ENCODE peak calls at places on chromosomes 11 and 22, in ten cellular contexts. One of them, this sample, is unnamed.

GRCh38 chr11:120280566-120281160 is 40.7 kb downstream of the POU2F3 start:
- DNase-seq in psoas muscle: no peak
- DNase-seq in stimulated activated CD8-positive, alpha-beta memory T cell treated with anti-CD3 and anti-CD28 coated beads, Interleukin-15, amount 100 ng/mL, for 1 hour: no peak
- DNase-seq in keratinocyte: no peak
- DNase-seq in caudate nucleus: no peak
- DNase-seq in endothelial cell: no peak
- DNase-seq in stomach: no peak
- DNase-seq in foreskin fibroblast: no peak
- DNase-seq in stimulated activated CD4-positive, alpha-beta T cell treated with anti-CD3 and anti-CD28 coated beads, Interleukin-4, amount 100 ng/mL, for 48 hours: no peak
- DNase-seq in body of pancreas: no peak
- DNase-seq in this sample: no peak

GRCh38 chr11:76551400-76551799 is 106.6 kb downstream of the EMSY start:
- DNase-seq in psoas muscle: no peak
- DNase-seq in stimulated activated CD8-positive, alpha-beta memory T cell treated with anti-CD3 and anti-CD28 coated beads, Interleukin-15, amount 100 ng/mL, for 1 hour: no peak
- DNase-seq in keratinocyte: no peak
- DNase-seq in caudate nucleus: no peak
- DNase-seq in endothelial cell: no peak
- DNase-seq in stomach: no peak
- DNase-seq in foreskin fibroblast: no peak
- DNase-seq in stimulated activated CD4-positive, alpha-beta T cell treated with anti-CD3 and anti-CD28 coated beads, Interleukin-4, amount 100 ng/mL, for 48 hours: no peak
- DNase-seq in body of pancreas: no peak
- DNase-seq in this sample: no peak

GRCh38 chr11:61586792-61587430 is 6.0 kb upstream of the SYT7 start:
- DNase-seq in psoas muscle: no peak
- DNase-seq in stimulated activated CD8-positive, alpha-beta memory T cell treated with anti-CD3 and anti-CD28 coated beads, Interleukin-15, amount 100 ng/mL, for 1 hour: no peak
- DNase-seq in keratinocyte: no peak
- DNase-seq in caudate nucleus: no peak
- DNase-seq in endothelial cell: no peak
- DNase-seq in stomach: no peak
- DNase-seq in foreskin fibroblast: no peak
- DNase-seq in stimulated activated CD4-positive, alpha-beta T cell treated with anti-CD3 and anti-CD28 coated beads, Interleukin-4, amount 100 ng/mL, for 48 hours: no peak
- DNase-seq in body of pancreas: no peak
- DNase-seq in this sample: no peak

GRCh38 chr11:57432714-57433163 is 5.8 kb upstream of the SLC43A3 start:
- DNase-seq in psoas muscle: no peak
- DNase-seq in stimulated activated CD8-positive, alpha-beta memory T cell treated with anti-CD3 and anti-CD28 coated beads, Interleukin-15, amount 100 ng/mL, for 1 hour: no peak
- DNase-seq in keratinocyte: no peak
- DNase-seq in caudate nucleus: no peak
- DNase-seq in endothelial cell: no peak
- DNase-seq in stomach: no peak
- DNase-seq in foreskin fibroblast: peak; percentile 87
- DNase-seq in stimulated activated CD4-positive, alpha-beta T cell treated with anti-CD3 and anti-CD28 coated beads, Interleukin-4, amount 100 ng/mL, for 48 hours: no peak
- DNase-seq in body of pancreas: no peak
- DNase-seq in this sample: no peak

GRCh38 chr22:33652596-33652995 is 267.7 kb downstream of the LARGE1 start:
- DNase-seq in psoas muscle: no peak
- DNase-seq in stimulated activated CD8-positive, alpha-beta memory T cell treated with anti-CD3 and anti-CD28 coated beads, Interleukin-15, amount 100 ng/mL, for 1 hour: no peak
- DNase-seq in keratinocyte: peak; percentile 26
- DNase-seq in caudate nucleus: no peak
- DNase-seq in endothelial cell: no peak
- DNase-seq in stomach: no peak
- DNase-seq in foreskin fibroblast: no peak
- DNase-seq in stimulated activated CD4-positive, alpha-beta T cell treated with anti-CD3 and anti-CD28 coated beads, Interleukin-4, amount 100 ng/mL, for 48 hours: no peak
- DNase-seq in body of pancreas: no peak
- DNase-seq in this sample: no peak

GRCh38 chr11:116072133-116072532 is 567.9 kb upstream of the CADM1 start:
- DNase-seq in psoas muscle: no peak
- DNase-seq in stimulated activated CD8-positive, alpha-beta memory T cell treated with anti-CD3 and anti-CD28 coated beads, Interleukin-15, amount 100 ng/mL, for 1 hour: no peak
- DNase-seq in keratinocyte: no peak
- DNase-seq in caudate nucleus: no peak
- DNase-seq in endothelial cell: no peak
- DNase-seq in stomach: no peak
- DNase-seq in foreskin fibroblast: no peak
- DNase-seq in stimulated activated CD4-positive, alpha-beta T cell treated with anti-CD3 and anti-CD28 coated beads, Interleukin-4, amount 100 ng/mL, for 48 hours: no peak
- DNase-seq in body of pancreas: no peak
- DNase-seq in this sample: no peak

GRCh38 chr22:32985899-32986772 is 72.0 kb downstream of the SYN3 start:
- DNase-seq in psoas muscle: peak; percentile 30
- DNase-seq in stimulated activated CD8-positive, alpha-beta memory T cell treated with anti-CD3 and anti-CD28 coated beads, Interleukin-15, amount 100 ng/mL, for 1 hour: peak; percentile 4
- DNase-seq in keratinocyte: no peak
- DNase-seq in caudate nucleus: peak; percentile 11
- DNase-seq in endothelial cell: peak; percentile 84
- DNase-seq in stomach: peak; percentile 58
- DNase-seq in foreskin fibroblast: peak; percentile 54
- DNase-seq in stimulated activated CD4-positive, alpha-beta T cell treated with anti-CD3 and anti-CD28 coated beads, Interleukin-4, amount 100 ng/mL, for 48 hours: peak; percentile 36
- DNase-seq in body of pancreas: peak; percentile 72
- DNase-seq in this sample: peak; percentile 35

GRCh38 chr11:113675565-113675964 is 30.5 kb downstream of the TMPRSS5 start:
- DNase-seq in psoas muscle: no peak
- DNase-seq in stimulated activated CD8-positive, alpha-beta memory T cell treated with anti-CD3 and anti-CD28 coated beads, Interleukin-15, amount 100 ng/mL, for 1 hour: no peak
- DNase-seq in keratinocyte: no peak
- DNase-seq in caudate nucleus: no peak
- DNase-seq in endothelial cell: no peak
- DNase-seq in stomach: no peak
- DNase-seq in foreskin fibroblast: no peak
- DNase-seq in stimulated activated CD4-positive, alpha-beta T cell treated with anti-CD3 and anti-CD28 coated beads, Interleukin-4, amount 100 ng/mL, for 48 hours: no peak
- DNase-seq in body of pancreas: no peak
- DNase-seq in this sample: no peak

GRCh38 chr11:31872074-31872440 is 60.9 kb upstream of the PAX6 start:
- DNase-seq in psoas muscle: no peak
- DNase-seq in stimulated activated CD8-positive, alpha-beta memory T cell treated with anti-CD3 and anti-CD28 coated beads, Interleukin-15, amount 100 ng/mL, for 1 hour: no peak
- DNase-seq in keratinocyte: peak; percentile 11
- DNase-seq in caudate nucleus: no peak
- DNase-seq in endothelial cell: no peak
- DNase-seq in stomach: no peak
- DNase-seq in foreskin fibroblast: no peak
- DNase-seq in stimulated activated CD4-positive, alpha-beta T cell treated with anti-CD3 and anti-CD28 coated beads, Interleukin-4, amount 100 ng/mL, for 48 hours: no peak
- DNase-seq in body of pancreas: no peak
- DNase-seq in this sample: no peak

GRCh38 chr22:30371981-30372380 is 15.2 kb downstream of the CCDC157 start:
- DNase-seq in psoas muscle: no peak
- DNase-seq in stimulated activated CD8-positive, alpha-beta memory T cell treated with anti-CD3 and anti-CD28 coated beads, Interleukin-15, amount 100 ng/mL, for 1 hour: no peak
- DNase-seq in keratinocyte: no peak
- DNase-seq in caudate nucleus: no peak
- DNase-seq in endothelial cell: no peak
- DNase-seq in stomach: no peak
- DNase-seq in foreskin fibroblast: no peak
- DNase-seq in stimulated activated CD4-positive, alpha-beta T cell treated with anti-CD3 and anti-CD28 coated beads, Interleukin-4, amount 100 ng/mL, for 48 hours: no peak
- DNase-seq in body of pancreas: no peak
- DNase-seq in this sample: no peak

GRCh38 chr11:111632798-111633197 is 30.5 kb downstream of the SIK2 start:
- DNase-seq in psoas muscle: no peak
- DNase-seq in stimulated activated CD8-positive, alpha-beta memory T cell treated with anti-CD3 and anti-CD28 coated beads, Interleukin-15, amount 100 ng/mL, for 1 hour: no peak
- DNase-seq in keratinocyte: no peak
- DNase-seq in caudate nucleus: no peak
- DNase-seq in endothelial cell: no peak
- DNase-seq in stomach: no peak
- DNase-seq in foreskin fibroblast: no peak
- DNase-seq in stimulated activated CD4-positive, alpha-beta T cell treated with anti-CD3 and anti-CD28 coated beads, Interleukin-4, amount 100 ng/mL, for 48 hours: no peak
- DNase-seq in body of pancreas: no peak
- DNase-seq in this sample: no peak

GRCh38 chr11:82797595-82797971 is 63.9 kb upstream of the FAM181B start:
- DNase-seq in psoas muscle: no peak
- DNase-seq in stimulated activated CD8-positive, alpha-beta memory T cell treated with anti-CD3 and anti-CD28 coated beads, Interleukin-15, amount 100 ng/mL, for 1 hour: no peak
- DNase-seq in keratinocyte: no peak
- DNase-seq in caudate nucleus: no peak
- DNase-seq in endothelial cell: no peak
- DNase-seq in stomach: no peak
- DNase-seq in foreskin fibroblast: no peak
- DNase-seq in stimulated activated CD4-positive, alpha-beta T cell treated with anti-CD3 and anti-CD28 coated beads, Interleukin-4, amount 100 ng/mL, for 48 hours: no peak
- DNase-seq in body of pancreas: no peak
- DNase-seq in this sample: no peak

GRCh38 chr11:1481861-1482441 is 4.6 kb downstream of the MOB2 start:
- DNase-seq in psoas muscle: peak; percentile 14
- DNase-seq in stimulated activated CD8-positive, alpha-beta memory T cell treated with anti-CD3 and anti-CD28 coated beads, Interleukin-15, amount 100 ng/mL, for 1 hour: no peak
- DNase-seq in keratinocyte: no peak
- DNase-seq in caudate nucleus: no peak
- DNase-seq in endothelial cell: no peak
- DNase-seq in stomach: no peak
- DNase-seq in foreskin fibroblast: no peak
- DNase-seq in stimulated activated CD4-positive, alpha-beta T cell treated with anti-CD3 and anti-CD28 coated beads, Interleukin-4, amount 100 ng/mL, for 48 hours: no peak
- DNase-seq in body of pancreas: peak; percentile 12
- DNase-seq in this sample: no peak

GRCh38 chr22:36197065-36197440 is 4.6 kb downstream of the APOL4 start:
- DNase-seq in psoas muscle: peak; percentile 64
- DNase-seq in stimulated activated CD8-positive, alpha-beta memory T cell treated with anti-CD3 and anti-CD28 coated beads, Interleukin-15, amount 100 ng/mL, for 1 hour: no peak
- DNase-seq in keratinocyte: no peak
- DNase-seq in caudate nucleus: no peak
- DNase-seq in endothelial cell: peak; percentile 61
- DNase-seq in stomach: no peak
- DNase-seq in foreskin fibroblast: no peak
- DNase-seq in stimulated activated CD4-positive, alpha-beta T cell treated with anti-CD3 and anti-CD28 coated beads, Interleukin-4, amount 100 ng/mL, for 48 hours: no peak
- DNase-seq in body of pancreas: peak; percentile 28
- DNase-seq in this sample: no peak

GRCh38 chr11:34599406-34599901 is 21.4 kb upstream of the EHF start:
- DNase-seq in psoas muscle: no peak
- DNase-seq in stimulated activated CD8-positive, alpha-beta memory T cell treated with anti-CD3 and anti-CD28 coated beads, Interleukin-15, amount 100 ng/mL, for 1 hour: no peak
- DNase-seq in keratinocyte: peak; percentile 62
- DNase-seq in caudate nucleus: no peak
- DNase-seq in endothelial cell: no peak
- DNase-seq in stomach: no peak
- DNase-seq in foreskin fibroblast: peak; percentile 92
- DNase-seq in stimulated activated CD4-positive, alpha-beta T cell treated with anti-CD3 and anti-CD28 coated beads, Interleukin-4, amount 100 ng/mL, for 48 hours: no peak
- DNase-seq in body of pancreas: no peak
- DNase-seq in this sample: no peak

GRCh38 chr11:122745111-122745510 is 89.6 kb downstream of the UBASH3B start:
- DNase-seq in psoas muscle: no peak
- DNase-seq in stimulated activated CD8-positive, alpha-beta memory T cell treated with anti-CD3 and anti-CD28 coated beads, Interleukin-15, amount 100 ng/mL, for 1 hour: no peak
- DNase-seq in keratinocyte: no peak
- DNase-seq in caudate nucleus: no peak
- DNase-seq in endothelial cell: no peak
- DNase-seq in stomach: no peak
- DNase-seq in foreskin fibroblast: peak; percentile 51
- DNase-seq in stimulated activated CD4-positive, alpha-beta T cell treated with anti-CD3 and anti-CD28 coated beads, Interleukin-4, amount 100 ng/mL, for 48 hours: no peak
- DNase-seq in body of pancreas: no peak
- DNase-seq in this sample: no peak

GRCh38 chr22:37482244-37482643 is 3.9 kb downstream of the MFNG start:
- DNase-seq in psoas muscle: no peak
- DNase-seq in stimulated activated CD8-positive, alpha-beta memory T cell treated with anti-CD3 and anti-CD28 coated beads, Interleukin-15, amount 100 ng/mL, for 1 hour: no peak
- DNase-seq in keratinocyte: no peak
- DNase-seq in caudate nucleus: no peak
- DNase-seq in endothelial cell: no peak
- DNase-seq in stomach: no peak
- DNase-seq in foreskin fibroblast: no peak
- DNase-seq in stimulated activated CD4-positive, alpha-beta T cell treated with anti-CD3 and anti-CD28 coated beads, Interleukin-4, amount 100 ng/mL, for 48 hours: no peak
- DNase-seq in body of pancreas: no peak
- DNase-seq in this sample: no peak

GRCh38 chr11:2382927-2383822 is 6.1 kb downstream of the CD81 start:
- DNase-seq in psoas muscle: peak; percentile 81
- DNase-seq in stimulated activated CD8-positive, alpha-beta memory T cell treated with anti-CD3 and anti-CD28 coated beads, Interleukin-15, amount 100 ng/mL, for 1 hour: no peak
- DNase-seq in keratinocyte: no peak
- DNase-seq in caudate nucleus: no peak
- DNase-seq in endothelial cell: peak; percentile 59
- DNase-seq in stomach: no peak
- DNase-seq in foreskin fibroblast: peak; percentile 76
- DNase-seq in stimulated activated CD4-positive, alpha-beta T cell treated with anti-CD3 and anti-CD28 coated beads, Interleukin-4, amount 100 ng/mL, for 48 hours: no peak
- DNase-seq in body of pancreas: no peak
- DNase-seq in this sample: no peak

GRCh38 chr22:26462971-26463661 is 20.5 kb downstream of the HPS4 start:
- DNase-seq in psoas muscle: no peak
- DNase-seq in stimulated activated CD8-positive, alpha-beta memory T cell treated with anti-CD3 and anti-CD28 coated beads, Interleukin-15, amount 100 ng/mL, for 1 hour: no peak
- DNase-seq in keratinocyte: no peak
- DNase-seq in caudate nucleus: no peak
- DNase-seq in endothelial cell: no peak
- DNase-seq in stomach: no peak
- DNase-seq in foreskin fibroblast: peak; percentile 21
- DNase-seq in stimulated activated CD4-positive, alpha-beta T cell treated with anti-CD3 and anti-CD28 coated beads, Interleukin-4, amount 100 ng/mL, for 48 hours: no peak
- DNase-seq in body of pancreas: no peak
- DNase-seq in this sample: no peak

GRCh38 chr22:32462452-32462851 is 1.8 kb downstream of the BPIFC start:
- DNase-seq in psoas muscle: no peak
- DNase-seq in stimulated activated CD8-positive, alpha-beta memory T cell treated with anti-CD3 and anti-CD28 coated beads, Interleukin-15, amount 100 ng/mL, for 1 hour: no peak
- DNase-seq in keratinocyte: no peak
- DNase-seq in caudate nucleus: no peak
- DNase-seq in endothelial cell: no peak
- DNase-seq in stomach: no peak
- DNase-seq in foreskin fibroblast: no peak
- DNase-seq in stimulated activated CD4-positive, alpha-beta T cell treated with anti-CD3 and anti-CD28 coated beads, Interleukin-4, amount 100 ng/mL, for 48 hours: no peak
- DNase-seq in body of pancreas: no peak
- DNase-seq in this sample: no peak

GRCh38 chr22:36965716-36966115 is 52.3 kb downstream of the CSF2RB start:
- DNase-seq in psoas muscle: no peak
- DNase-seq in stimulated activated CD8-positive, alpha-beta memory T cell treated with anti-CD3 and anti-CD28 coated beads, Interleukin-15, amount 100 ng/mL, for 1 hour: no peak
- DNase-seq in keratinocyte: no peak
- DNase-seq in caudate nucleus: no peak
- DNase-seq in endothelial cell: no peak
- DNase-seq in stomach: no peak
- DNase-seq in foreskin fibroblast: no peak
- DNase-seq in stimulated activated CD4-positive, alpha-beta T cell treated with anti-CD3 and anti-CD28 coated beads, Interleukin-4, amount 100 ng/mL, for 48 hours: no peak
- DNase-seq in body of pancreas: no peak
- DNase-seq in this sample: no peak

GRCh38 chr11:69911310-69912160 is 92.3 kb upstream of the FGF3 start:
- DNase-seq in psoas muscle: no peak
- DNase-seq in stimulated activated CD8-positive, alpha-beta memory T cell treated with anti-CD3 and anti-CD28 coated beads, Interleukin-15, amount 100 ng/mL, for 1 hour: no peak
- DNase-seq in keratinocyte: no peak
- DNase-seq in caudate nucleus: no peak
- DNase-seq in endothelial cell: no peak
- DNase-seq in stomach: no peak
- DNase-seq in foreskin fibroblast: no peak
- DNase-seq in stimulated activated CD4-positive, alpha-beta T cell treated with anti-CD3 and anti-CD28 coated beads, Interleukin-4, amount 100 ng/mL, for 48 hours: no peak
- DNase-seq in body of pancreas: peak; percentile 26
- DNase-seq in this sample: no peak

GRCh38 chr22:37314315-37315046 is 32.2 kb downstream of the CYTH4 start:
- DNase-seq in psoas muscle: no peak
- DNase-seq in stimulated activated CD8-positive, alpha-beta memory T cell treated with anti-CD3 and anti-CD28 coated beads, Interleukin-15, amount 100 ng/mL, for 1 hour: no peak
- DNase-seq in keratinocyte: no peak
- DNase-seq in caudate nucleus: no peak
- DNase-seq in endothelial cell: no peak
- DNase-seq in stomach: no peak
- DNase-seq in foreskin fibroblast: no peak
- DNase-seq in stimulated activated CD4-positive, alpha-beta T cell treated with anti-CD3 and anti-CD28 coated beads, Interleukin-4, amount 100 ng/mL, for 48 hours: no peak
- DNase-seq in body of pancreas: no peak
- DNase-seq in this sample: no peak

GRCh38 chr22:27919943-27920755 is 1.1 kb upstream of the PITPNB start:
- DNase-seq in psoas muscle: peak; percentile 21
- DNase-seq in stimulated activated CD8-positive, alpha-beta memory T cell treated with anti-CD3 and anti-CD28 coated beads, Interleukin-15, amount 100 ng/mL, for 1 hour: no peak
- DNase-seq in keratinocyte: no peak
- DNase-seq in caudate nucleus: no peak
- DNase-seq in endothelial cell: peak; percentile 20
- DNase-seq in stomach: no peak
- DNase-seq in foreskin fibroblast: peak; percentile 75
- DNase-seq in stimulated activated CD4-positive, alpha-beta T cell treated with anti-CD3 and anti-CD28 coated beads, Interleukin-4, amount 100 ng/mL, for 48 hours: no peak
- DNase-seq in body of pancreas: peak; percentile 20
- DNase-seq in this sample: no peak

GRCh38 chr11:93585758-93586157 is 42.6 kb upstream of the SMCO4 start:
- DNase-seq in psoas muscle: peak; percentile 39
- DNase-seq in stimulated activated CD8-positive, alpha-beta memory T cell treated with anti-CD3 and anti-CD28 coated beads, Interleukin-15, amount 100 ng/mL, for 1 hour: no peak
- DNase-seq in keratinocyte: no peak
- DNase-seq in caudate nucleus: no peak
- DNase-seq in endothelial cell: no peak
- DNase-seq in stomach: peak; percentile 57
- DNase-seq in foreskin fibroblast: peak; percentile 52
- DNase-seq in stimulated activated CD4-positive, alpha-beta T cell treated with anti-CD3 and anti-CD28 coated beads, Interleukin-4, amount 100 ng/mL, for 48 hours: no peak
- DNase-seq in body of pancreas: peak; percentile 16
- DNase-seq in this sample: no peak

GRCh38 chr11:112929432-112929831 is 31.8 kb upstream of the NCAM1 start:
- DNase-seq in psoas muscle: no peak
- DNase-seq in stimulated activated CD8-positive, alpha-beta memory T cell treated with anti-CD3 and anti-CD28 coated beads, Interleukin-15, amount 100 ng/mL, for 1 hour: no peak
- DNase-seq in keratinocyte: no peak
- DNase-seq in caudate nucleus: no peak
- DNase-seq in endothelial cell: no peak
- DNase-seq in stomach: no peak
- DNase-seq in foreskin fibroblast: no peak
- DNase-seq in stimulated activated CD4-positive, alpha-beta T cell treated with anti-CD3 and anti-CD28 coated beads, Interleukin-4, amount 100 ng/mL, for 48 hours: no peak
- DNase-seq in body of pancreas: no peak
- DNase-seq in this sample: no peak

GRCh38 chr11:108117746-108118371 is 3.5 kb upstream of the ACAT1 start:
- DNase-seq in psoas muscle: no peak
- DNase-seq in stimulated activated CD8-positive, alpha-beta memory T cell treated with anti-CD3 and anti-CD28 coated beads, Interleukin-15, amount 100 ng/mL, for 1 hour: no peak
- DNase-seq in keratinocyte: no peak
- DNase-seq in caudate nucleus: no peak
- DNase-seq in endothelial cell: no peak
- DNase-seq in stomach: no peak
- DNase-seq in foreskin fibroblast: no peak
- DNase-seq in stimulated activated CD4-positive, alpha-beta T cell treated with anti-CD3 and anti-CD28 coated beads, Interleukin-4, amount 100 ng/mL, for 48 hours: no peak
- DNase-seq in body of pancreas: no peak
- DNase-seq in this sample: no peak

GRCh38 chr11:77147668-77148321 is 19.7 kb downstream of the MYO7A start:
- DNase-seq in psoas muscle: no peak
- DNase-seq in stimulated activated CD8-positive, alpha-beta memory T cell treated with anti-CD3 and anti-CD28 coated beads, Interleukin-15, amount 100 ng/mL, for 1 hour: peak; percentile 4
- DNase-seq in keratinocyte: no peak
- DNase-seq in caudate nucleus: no peak
- DNase-seq in endothelial cell: no peak
- DNase-seq in stomach: peak; percentile 44
- DNase-seq in foreskin fibroblast: no peak
- DNase-seq in stimulated activated CD4-positive, alpha-beta T cell treated with anti-CD3 and anti-CD28 coated beads, Interleukin-4, amount 100 ng/mL, for 48 hours: no peak
- DNase-seq in body of pancreas: peak; percentile 38
- DNase-seq in this sample: no peak

This sample was measured in amygdala.